ENCODE peak calls at places on chromosomes 3 and 15, in six cellular contexts. M, H, I, K, J and G are unnamed samples.

GRCh38 chr3:183391460-183391859 is 37.0 kb downstream of the MCF2L2 start:
- DNase-seq in K (no peak), I (no peak), J (no peak), H (no peak), M (no peak), G (no peak)

GRCh38 chr15:32105258-32106248 is 75.2 kb downstream of the CHRNA7 start:
- DNase-seq in H (no peak), J (no peak), I (no peak), M (no peak), K (no peak), G (no peak)

GRCh38 chr15:95429345-95429744 is 901.2 kb upstream of the NR2F2 start:
- DNase-seq in J (no peak), M (no peak), H (no peak), K (no peak), I (no peak), G (no peak)

GRCh38 chr15:83474578-83474977 is 27.4 kb downstream of the SH3GL3 start:
- DNase-seq in J (no peak), I (no peak), K (no peak), H (no peak), M (no peak), G (no peak)

GRCh38 chr3:3200632-3201212 is 21.2 kb upstream of the CRBN start:
- DNase-seq in M (peak), I (peak), H (peak), K (peak), J (no peak), G (peak)

GRCh38 chr3:105956311-105956710 is 87.5 kb upstream of the CBLB start:
- DNase-seq in K (no peak), H (no peak), I (no peak), M (no peak), J (no peak), G (no peak)

GRCh38 chr3:149177122-149177521 is 44.5 kb downstream of the CP start:
- DNase-seq in I (peak), J (no peak), K (no peak), H (no peak), M (no peak), G (no peak)

GRCh38 chr15:66875588-66876422 is 173.8 kb downstream of the SMAD6 start:
- DNase-seq in J (no peak), I (no peak), H (no peak), M (no peak), K (no peak), G (no peak)

GRCh38 chr3:12729313-12729676 is 29.8 kb downstream of the TMEM40 start:
- DNase-seq in I (no peak), K (no peak), M (no peak), H (no peak), J (no peak), G (no peak)

GRCh38 chr15:86163771-86164170 is 84.1 kb downstream of the AGBL1 start:
- DNase-seq in H (no peak), J (no peak), I (no peak), K (no peak), M (no peak), G (no peak)

GRCh38 chr3:188133646-188134045 is 20.3 kb upstream of the LPP start:
- DNase-seq in K (no peak), I (no peak), J (no peak), H (no peak), M (no peak), G (no peak)

GRCh38 chr3:30551927-30552326 is 54.5 kb upstream of the TGFBR2 start:
- DNase-seq in J (no peak), M (no peak), K (peak), H (no peak), I (no peak), G (no peak)

GRCh38 chr3:76131396-76132153 is 346.2 kb upstream of the ZNF717 start:
- DNase-seq in K (no peak), H (no peak), I (no peak), M (no peak), J (no peak), G (peak)

GRCh38 chr3:154904328-154904727 is 175.8 kb upstream of the MME start:
- DNase-seq in I (peak), M (no peak), J (peak), K (peak), H (no peak), G (peak)

GRCh38 chr15:67701669-67702068 is 123.6 kb upstream of the SKOR1 start:
- DNase-seq in K (no peak), H (no peak), I (no peak), M (no peak), J (no peak), G (no peak)

GRCh38 chr15:58426501-58426900 is 5.3 kb upstream of the LIPC start:
- DNase-seq in K (no peak), M (no peak), J (no peak), I (no peak), H (no peak), G (no peak)

GRCh38 chr15:92332125-92332899 is 61.4 kb upstream of the ST8SIA2 start:
- DNase-seq in I (no peak), M (no peak), K (no peak), H (no peak), J (no peak), G (no peak)

GRCh38 chr3:145865329-145865904 is 295.6 kb downstream of the PLOD2 start:
- DNase-seq in K (no peak), I (no peak), J (no peak), H (no peak), M (no peak), G (no peak)

GRCh38 chr3:188122571-188123169 is 31.3 kb upstream of the LPP start:
- DNase-seq in I (no peak), J (no peak), K (no peak), H (no peak), M (no peak), G (no peak)

GRCh38 chr3:45972534-45973402 is 22.9 kb downstream of the FYCO1 start:
- DNase-seq in J (no peak), H (no peak), M (peak), K (no peak), I (no peak), G (peak)

GRCh38 chr3:66402596-66403267 is 98.1 kb downstream of the LRIG1 start:
- DNase-seq in J (no peak), H (no peak), K (no peak), I (no peak), M (no peak), G (no peak)

GRCh38 chr3:161153480-161153879 is 48.3 kb upstream of the B3GALNT1 start:
- DNase-seq in K (no peak), J (no peak), H (no peak), I (no peak), M (no peak), G (no peak)

GRCh38 chr15:65924004-65924403 is 54.7 kb downstream of the RAB11A start:
- DNase-seq in K (no peak), I (no peak), H (no peak), M (no peak), J (no peak), G (no peak)

GRCh38 chr3:194686816-194687637 is 1.3 kb downstream of the FAM43A start:
- DNase-seq in K (peak), J (no peak), H (no peak), M (no peak), I (peak), G (no peak)

GRCh38 chr3:177554900-177555759 is 357.8 kb upstream of the TBL1XR1 start:
- DNase-seq in M (no peak), K (peak), H (no peak), I (no peak), J (no peak), G (peak)

GRCh38 chr15:48868549-48868948 is 9.4 kb upstream of the EID1 start:
- DNase-seq in I (no peak), M (peak), J (no peak), K (no peak), H (no peak), G (peak)

GRCh38 chr3:8324727-8325126 is 176.9 kb upstream of the LMCD1 start:
- DNase-seq in I (peak), H (peak), M (no peak), K (peak), J (no peak), G (no peak)

GRCh38 chr15:93018574-93018973 is 70.4 kb downstream of the RGMA start:
- DNase-seq in I (peak), H (no peak), M (no peak), J (no peak), K (peak), G (no peak)

GRCh38 chr15:90234519-90234988 is 545 bp downstream of the GDPGP1 start:
- DNase-seq in M (no peak), J (no peak), I (no peak), H (no peak), K (no peak), G (peak)

GRCh38 chr15:82621970-82622369 is 25.2 kb downstream of the CPEB1 start:
- DNase-seq in H (peak), I (peak), J (no peak), M (no peak), K (peak), G (no peak)

GRCh38 chr3:197297476-197298340 is 704 bp downstream of the DLG1 start:
- DNase-seq in M (peak), H (peak), I (peak), J (peak), K (peak), G (peak)

GRCh38 chr3:159765025-159765859 is 223.4 kb upstream of the IL12A start:
- DNase-seq in I (peak), J (peak), M (peak), H (peak), K (peak), G (peak)

GRCh38 chr3:179037361-179037760 is 34.2 kb downstream of the ZMAT3 start:
- DNase-seq in I (no peak), K (no peak), J (no peak), M (peak), H (no peak), G (peak)

GRCh38 chr3:37996785-37997301 is 6.3 kb downstream of the VILL start:
- DNase-seq in M (peak), H (peak), J (peak), K (peak), I (peak), G (peak)

GRCh38 chr3:43417133-43417532 is 130.8 kb downstream of the SNRK start:
- DNase-seq in H (no peak), K (no peak), J (no peak), M (no peak), I (no peak), G (no peak)

GRCh38 chr3:152402698-152403456 is 134.1 kb downstream of the MBNL1 start:
- DNase-seq in K (no peak), H (no peak), J (no peak), M (no peak), I (no peak), G (no peak)

GRCh38 chr3:152400912-152401311 is 132.2 kb downstream of the MBNL1 start:
- DNase-seq in H (no peak), K (no peak), M (no peak), I (no peak), J (no peak), G (no peak)

GRCh38 chr3:152398495-152398894 is 129.8 kb downstream of the MBNL1 start:
- DNase-seq in I (peak), J (no peak), H (no peak), K (no peak), M (no peak), G (no peak)

GRCh38 chr3:152396867-152397266 is 128.1 kb downstream of the MBNL1 start:
- DNase-seq in J (no peak), H (no peak), M (no peak), K (no peak), I (no peak), G (no peak)

GRCh38 chr3:152399374-152399773 is 130.6 kb downstream of the MBNL1 start:
- DNase-seq in H (no peak), K (no peak), J (no peak), I (no peak), M (no peak), G (no peak)
- H3K27ac ChIP-seq in H (peak), K (no peak), J (no peak), I (no peak), M (no peak), G (no peak)

DNA sequence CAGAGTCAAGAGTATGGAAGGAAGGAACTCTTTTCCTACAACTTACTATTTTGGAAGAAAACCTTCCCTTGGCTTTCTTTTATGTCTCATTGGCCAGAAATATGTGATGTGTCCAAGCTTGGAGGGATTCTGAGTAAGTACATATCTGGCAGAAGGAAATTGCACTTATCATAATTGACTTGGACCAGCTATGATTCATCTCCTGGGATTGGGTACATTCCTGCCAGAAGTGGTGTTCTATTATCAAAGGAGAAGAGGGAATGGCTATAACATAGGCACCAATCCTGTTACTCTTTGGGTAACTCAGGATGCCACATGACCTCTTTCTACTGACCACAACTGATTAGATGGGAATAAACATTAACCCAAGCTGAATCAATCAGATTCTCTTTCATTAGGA is 13.5 kb upstream of the DAZL start:
- DNase-seq in M (peak), I (no peak), H (no peak), J (no peak), K (no peak), G (no peak)
- TF ChIP-seq CTCF in M (no peak), I (no peak), H (no peak), J (no peak), K (no peak), G (no peak)

DNA sequence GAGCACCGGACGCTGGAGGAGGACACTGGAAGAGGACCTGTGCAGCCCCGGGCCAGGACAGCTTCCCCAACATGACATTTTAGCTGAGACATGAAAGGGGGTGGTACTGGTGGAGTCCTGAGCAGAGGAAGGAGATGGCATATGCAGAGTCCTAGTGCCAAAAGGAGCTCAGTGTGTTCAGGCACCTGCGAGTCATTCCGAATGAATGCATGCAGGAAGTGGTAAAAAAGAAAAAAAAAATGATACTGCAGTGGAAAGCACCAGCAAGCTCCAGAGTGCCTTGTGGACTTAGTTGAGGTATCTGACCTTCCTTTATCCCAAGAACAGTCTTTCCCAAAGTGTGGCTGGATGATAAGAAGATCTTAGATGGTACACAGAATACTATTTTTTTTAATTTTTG is 6.6 kb upstream of the ZNF148 start:
- DNase-seq in I (no peak), K (no peak), H (no peak), M (no peak), J (no peak), G (no peak)
- H3K27ac ChIP-seq in I (no peak), K (no peak), H (no peak), M (no peak), J (no peak), G (no peak)

GRCh38 chr3:113523241-113523640 is 8.3 kb upstream of the SPICE1 start:
- DNase-seq in H (no peak), I (no peak), M (no peak), K (no peak), J (no peak), G (no peak)
- TF ChIP-seq CTCF in H (no peak), I (no peak), M (no peak), K (no peak), J (no peak), G (no peak)

DNA sequence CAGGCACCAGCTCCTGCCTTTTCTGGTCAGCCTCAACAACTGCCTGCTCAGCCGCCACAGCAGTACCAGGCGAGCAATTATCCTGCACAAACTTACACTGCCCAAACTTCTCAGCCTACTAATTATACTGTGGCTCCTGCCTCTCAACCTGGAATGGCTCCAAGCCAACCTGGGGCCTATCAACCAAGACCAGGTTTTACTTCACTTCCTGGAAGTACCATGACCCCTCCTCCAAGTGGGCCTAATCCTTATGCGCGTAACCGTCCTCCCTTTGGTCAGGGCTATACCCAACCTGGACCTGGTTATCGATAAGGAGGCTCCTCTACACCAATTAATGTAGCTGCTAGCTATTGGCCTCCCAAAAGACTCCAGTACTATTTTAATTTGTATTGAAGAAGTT is 38.9 kb downstream of the TFG start:
- DNase-seq in M (no peak), J (no peak), I (no peak), K (no peak), H (no peak), G (no peak)
- H3K27ac ChIP-seq in M (no peak), J (no peak), I (no peak), K (no peak), H (no peak), G (no peak)

DNA sequence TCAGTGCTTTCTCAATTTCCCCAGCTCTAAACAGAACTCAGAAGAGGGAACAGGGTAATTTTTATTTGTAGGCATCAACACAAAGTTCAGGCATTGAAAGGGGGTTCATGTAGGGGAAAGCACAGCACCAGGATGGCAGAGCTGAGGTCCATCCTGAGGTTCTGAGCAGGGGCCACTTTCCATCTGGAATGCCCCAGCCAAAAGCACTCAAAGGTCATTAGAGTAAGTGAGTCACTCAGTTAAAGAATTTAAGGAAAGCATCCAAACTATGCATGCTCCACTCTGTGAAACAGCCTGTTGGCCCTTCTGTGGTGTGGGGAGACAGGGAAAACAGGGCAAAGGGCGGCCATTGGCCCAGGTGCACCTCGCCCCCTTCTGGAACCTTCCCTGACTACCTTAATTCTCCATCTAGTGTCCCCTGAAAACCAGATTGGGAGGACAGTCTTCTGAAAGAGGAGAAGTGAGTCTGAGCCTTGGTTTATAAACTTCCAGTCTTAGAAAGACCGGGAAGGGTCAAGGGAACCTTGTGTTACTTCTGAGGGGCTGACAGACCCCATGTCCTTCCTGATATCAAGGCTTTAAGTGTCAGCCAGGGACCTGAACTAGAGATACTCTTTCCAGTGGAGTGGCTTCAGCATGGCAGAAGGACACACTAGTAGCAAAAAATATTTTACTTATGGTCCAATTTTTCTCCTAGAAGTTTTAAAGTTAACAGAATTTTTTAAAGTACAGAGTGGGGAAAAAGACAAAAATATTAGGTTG is 133.3 kb downstream of the MYLK start:
- DNase-seq in K (peak), H (peak), M (no peak), J (no peak), I (no peak), G (peak)
- TF ChIP-seq CTCF in K (peak), H (no peak), M (no peak), J (no peak), I (no peak), G (no peak)

GRCh38 chr3:61094608-61095007 is 156.6 kb downstream of the FHIT start:
- DNase-seq in I (no peak), K (no peak), M (no peak), J (no peak), H (no peak), G (no peak)

GRCh38 chr3:61090770-61091169 is 160.5 kb downstream of the FHIT start:
- DNase-seq in M (no peak), K (no peak), H (no peak), I (no peak), J (no peak), G (no peak)

GRCh38 chr3:61087465-61087864 is 163.8 kb downstream of the FHIT start:
- DNase-seq in J (no peak), K (no peak), M (no peak), H (no peak), I (no peak), G (no peak)

GRCh38 chr3:61093364-61093763 is 157.9 kb downstream of the FHIT start:
- DNase-seq in J (no peak), K (no peak), M (no peak), I (no peak), H (no peak), G (no peak)
- H3K27ac ChIP-seq in J (no peak), K (no peak), M (no peak), I (no peak), H (no peak), G (no peak)

GRCh38 chr3:163916596-163917560 is 1161.4 kb downstream of the SI start:
- DNase-seq in H (no peak), J (no peak), I (peak), K (peak), M (no peak), G (no peak)
- TF ChIP-seq CTCF in H (no peak), J (no peak), I (peak), K (peak), M (no peak), G (no peak)

GRCh38 chr3:128364808-128365360 is 101.8 kb downstream of the DNAJB8 start:
- DNase-seq in H (no peak), J (no peak), M (no peak), K (no peak), I (no peak), G (no peak)
- H3K27ac ChIP-seq in H (no peak), J (no peak), M (no peak), K (no peak), I (no peak), G (no peak)

DNA sequence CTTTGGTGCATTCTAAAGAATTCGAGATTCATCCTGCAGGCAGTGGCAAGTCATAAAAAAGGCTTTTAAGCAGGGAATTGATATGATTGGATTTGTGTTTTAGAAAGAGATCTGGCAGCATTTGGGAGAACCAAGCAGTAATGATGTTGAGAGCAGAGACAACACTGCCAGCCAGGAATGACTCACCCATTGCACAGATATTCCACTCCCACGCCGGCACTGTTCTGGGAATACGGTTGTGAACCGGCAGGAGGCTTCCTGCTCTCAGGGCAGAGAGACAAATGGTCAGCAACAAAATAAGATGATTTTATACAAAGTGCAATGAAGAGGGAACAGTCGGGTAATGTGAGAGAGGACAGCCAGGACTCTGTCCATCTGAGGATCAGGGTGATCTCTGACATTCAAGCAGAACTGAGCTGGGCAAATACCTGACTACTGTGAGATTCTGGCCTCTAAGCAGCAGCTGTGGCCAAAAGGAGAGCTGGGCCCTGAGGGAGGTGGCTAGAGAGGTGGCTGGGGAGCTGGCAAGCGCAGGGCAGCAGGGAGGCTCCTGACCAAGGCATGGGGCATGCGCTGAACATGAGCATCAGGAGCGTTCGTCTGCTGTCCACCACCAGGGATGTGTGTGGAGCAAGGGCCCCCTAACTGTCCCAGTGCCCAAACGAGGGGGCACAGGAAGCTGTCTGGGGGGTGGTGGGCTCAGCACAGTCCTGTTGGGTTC is 56.1 kb upstream of the PLXNA1 start:
- DNase-seq in M (no peak), I (no peak), H (peak), K (no peak), J (no peak), G (peak)
- TF ChIP-seq CTCF in M (peak), I (no peak), H (no peak), K (no peak), J (no peak), G (no peak)